ENCODE peak calls at places on chromosomes 6 and 20, in nine cellular contexts. S is CD8-positive, alpha-beta memory T cell; H is neural progenitor cell; Q is naive thymus-derived CD4-positive, alpha-beta T cell; B is brain microvascular endothelial cell; Z is heart left ventricle; X is endodermal cell; T is CD8-positive, alpha-beta T cell; Y is H7. G is an unnamed sample.

GRCh38 chr6:113959235-113959634 is 11.7 kb downstream of the HDAC2 start:
- DNase-seq in H (no peak), Z (no peak), B (no peak), Y (no peak), Q (no peak), S (no peak), T (no peak), X (no peak), G (no peak)

GRCh38 chr20:49479785-49480184 is 2.7 kb downstream of the KCNB1 start:
- DNase-seq in Z (no peak), X (peak; percentile 42), Q (no peak), H (peak; percentile 58), T (no peak), B (no peak), S (no peak), Y (no peak), G (no peak)

GRCh38 chr20:16666272-16666671 is 63.6 kb upstream of the SNRPB2 start:
- DNase-seq in Y (peak; percentile 10), H (no peak), B (no peak), T (no peak), Q (no peak), S (no peak), X (no peak), Z (no peak), G (no peak)

GRCh38 chr6:105495515-105495914 is 92.6 kb upstream of the PREP start:
- DNase-seq in Y (no peak), H (no peak), T (no peak), B (no peak), Z (no peak), Q (no peak), X (no peak), S (no peak), G (no peak)

GRCh38 chr6:37258716-37259115 is 772 bp upstream of the TMEM217 start:
- DNase-seq in S (no peak), B (no peak), X (no peak), H (no peak), Y (no peak), Q (no peak), Z (no peak), T (no peak), G (no peak)

GRCh38 chr6:149925974-149926777 is 3.3 kb upstream of the RAET1G start:
- DNase-seq in Z (peak; percentile 91), Y (peak; percentile 82), Q (peak; percentile 47), T (peak; percentile 53), S (peak; percentile 54), H (peak; percentile 89), B (peak; percentile 85), X (peak; percentile 97), G (peak; percentile 66)

GRCh38 chr6:122116912-122117663 is 282.4 kb upstream of the HSF2 start:
- DNase-seq in H (no peak), S (no peak), Q (no peak), X (no peak), Z (no peak), T (no peak), Y (no peak), B (no peak), G (no peak)

GRCh38 chr20:18907353-18907752 is 93.8 kb downstream of the SCP2D1 start:
- DNase-seq in Y (no peak), S (no peak), X (no peak), Z (no peak), T (no peak), H (no peak), B (no peak), Q (no peak), G (no peak)

GRCh38 chr6:161498359-161498758 is 224.5 kb upstream of the AGPAT4 start:
- DNase-seq in S (no peak), Z (no peak), X (peak; percentile 88), B (peak; percentile 13), Y (peak; percentile 77), T (no peak), Q (no peak), H (peak; percentile 84), G (peak; percentile 73)

GRCh38 chr6:126531273-126531672 is 191.4 kb downstream of the CENPW start:
- DNase-seq in S (no peak), X (no peak), Y (no peak), H (no peak), Z (no peak), T (no peak), Q (no peak), B (no peak), G (no peak)

GRCh38 chr6:34027445-34027936 is 118.4 kb downstream of the GRM4 start:
- DNase-seq in Q (peak; percentile 64), Y (peak; percentile 98), T (peak; percentile 56), Z (peak; percentile 75), B (no peak), H (peak; percentile 85), S (peak; percentile 61), X (peak; percentile 92), G (peak; percentile 27)

GRCh38 chr6:8238772-8239683 is 136.7 kb upstream of the EEF1E1 start:
- DNase-seq in Z (no peak), T (no peak), X (peak; percentile 59), H (peak; percentile 53), Y (peak; percentile 16), S (no peak), Q (no peak), B (no peak), G (peak; percentile 7)

GRCh38 chr6:53306819-53307347 is 41.9 kb downstream of the ELOVL5 start:
- DNase-seq in T (no peak), Y (no peak), X (no peak), S (no peak), Q (no peak), H (no peak), Z (no peak), B (no peak), G (no peak)

GRCh38 chr6:38567436-38567835 is 72.3 kb downstream of the BTBD9 start:
- DNase-seq in B (peak; percentile 92), H (no peak), Y (no peak), Z (peak; percentile 82), S (no peak), T (no peak), Q (no peak), X (no peak), G (no peak)

GRCh38 chr6:69622230-69622629 is 174.6 kb downstream of the LMBRD1 start:
- DNase-seq in S (no peak), Q (no peak), T (no peak), Z (no peak), Y (no peak), B (no peak), H (no peak), X (peak; percentile 58), G (no peak)

GRCh38 chr6:75210885-75211739 is 5.3 kb upstream of the COL12A1 start:
- DNase-seq in X (peak; percentile 61), Q (no peak), Y (peak; percentile 24), Z (no peak), T (peak; percentile 38), S (peak; percentile 45), B (peak; percentile 68), H (peak; percentile 83), G (no peak)

GRCh38 chr20:44142416-44142815 is 44.6 kb downstream of the JPH2 start:
- DNase-seq in Q (no peak), B (peak; percentile 53), S (no peak), T (no peak), Z (no peak), X (no peak), H (no peak), Y (no peak), G (no peak)

GRCh38 chr20:24773751-24774201 is 175.3 kb upstream of the CST7 start:
- DNase-seq in T (no peak), Q (no peak), H (no peak), B (peak; percentile 67), S (no peak), X (peak; percentile 29), Y (no peak), Z (no peak), G (no peak)

GRCh38 chr6:14664616-14665315 is 547.2 kb downstream of the CD83 start:
- DNase-seq in H (no peak), B (no peak), Y (peak; percentile 20), T (no peak), S (no peak), Z (no peak), X (peak; percentile 62), Q (no peak), G (no peak)

GRCh38 chr6:44397424-44398169 is 10.1 kb downstream of the CDC5L start:
- DNase-seq in Q (no peak), S (no peak), B (no peak), Z (no peak), H (peak; percentile 8), T (no peak), X (no peak), Y (no peak), G (no peak)

DNA sequence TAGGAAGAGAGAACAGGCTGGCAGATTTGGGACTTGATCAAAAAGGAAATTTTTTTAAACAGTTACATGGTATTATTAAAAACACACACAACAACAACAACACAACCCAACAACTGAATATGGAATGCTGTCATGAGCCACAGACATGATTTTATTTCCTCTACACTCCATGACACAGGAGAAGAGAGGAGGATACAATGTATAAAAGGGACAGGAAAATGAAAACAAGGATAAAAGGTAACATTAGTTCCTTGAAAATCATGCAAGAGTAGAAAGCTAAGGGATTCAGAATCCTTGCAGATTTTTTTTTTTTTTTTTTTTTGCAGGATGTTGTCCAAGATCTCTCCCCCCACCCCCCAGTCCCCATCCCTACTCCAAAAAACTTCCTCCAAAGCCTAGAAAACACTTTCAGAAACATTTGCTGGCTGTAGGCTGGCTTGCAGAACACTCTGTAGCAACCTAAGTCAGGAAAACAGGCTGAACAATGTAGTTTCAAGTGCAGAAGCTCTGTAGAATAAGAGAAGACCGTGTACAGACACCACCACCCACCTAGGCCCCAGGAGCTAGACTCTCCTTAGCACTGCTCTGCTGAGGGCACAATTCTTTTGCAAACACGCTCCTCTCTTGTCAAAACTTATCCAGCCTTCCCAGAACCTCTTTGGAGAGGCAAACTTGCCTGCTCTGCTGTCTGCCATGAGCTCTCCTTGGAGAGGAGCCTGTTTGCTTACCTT is 845 bp downstream of the ZMYND8 start:
- DNase-seq in Z (no peak), B (no peak), T (no peak), Q (no peak), X (no peak), Y (no peak), S (no peak), H (peak; percentile 37), G (no peak)
- H3K4me3 ChIP-seq in Z (peak overlapping the region; percentile 34), B (peak overlapping the region; percentile 42), T (peak overlapping the region; percentile 55), Q (peak overlapping the region; percentile 75), X (peak overlapping the region; percentile 92), Y (peak overlapping the region; percentile 8), S (peak overlapping the region; percentile 68), H (peak overlapping the region; percentile 44), G (no peak overlapping the region)

GRCh38 chr6:160348552-160349441 is 619 bp downstream of the SLC22A3 start:
- DNase-seq in H (peak; percentile 65), T (no peak), Q (no peak), X (peak; percentile 87), B (no peak), Y (peak; percentile 86), Z (no peak), S (no peak), G (no peak)
- H3K27me3 ChIP-seq in H (peaks cover 72% of the 10 kb centered on the region), T (no peaks in the 10 kb centered on the region), Q (no peaks in the 10 kb centered on the region), X (peaks cover 34% of the 10 kb centered on the region), B (peaks cover 6% of the 10 kb centered on the region), Y (peaks cover 33% of the 10 kb centered on the region), Z (peaks cover 8% of the 10 kb centered on the region), S (peaks cover 13% of the 10 kb centered on the region), G (peaks cover 18% of the 10 kb centered on the region)

GRCh38 chr6:24658573-24659511 is 7.9 kb downstream of the TDP2 start:
- DNase-seq in Q (no peak), Z (no peak), H (no peak), S (no peak), B (peak; percentile 20), X (peak; percentile 58), T (no peak), Y (peak; percentile 39), G (no peak)
- H3K4me3 ChIP-seq in Q (no peak overlapping the region), Z (no peak overlapping the region), H (no peak overlapping the region), S (no peak overlapping the region), B (no peak overlapping the region), X (no peak overlapping the region), T (no peak overlapping the region), Y (no peak overlapping the region), G (no peak overlapping the region)

GRCh38 chr20:10157539-10157938 is 61.1 kb upstream of the SNAP25 start:
- DNase-seq in B (no peak), T (no peak), H (no peak), Q (no peak), Z (no peak), X (no peak), Y (no peak), S (no peak), G (no peak)
- H3K27me3 ChIP-seq in B (no peaks in the 10 kb centered on the region), T (no peaks in the 10 kb centered on the region), H (no peaks in the 10 kb centered on the region), Q (no peaks in the 10 kb centered on the region), Z (no peaks in the 10 kb centered on the region), X (no peaks in the 10 kb centered on the region), Y (no peaks in the 10 kb centered on the region), S (no peaks in the 10 kb centered on the region), G (no peaks in the 10 kb centered on the region)